ENCODE peak calls at places on chromosomes 12 and 14, in four cellular contexts. K is testis, H is HS-27A, X is tibial artery. E is an unnamed sample.

GRCh38 chr14:102541771-102542170 is 32.2 kb upstream of the ANKRD9 start:
- DNase-seq in K (no peak), H (no peak), X (no peak), E (no peak)

GRCh38 chr14:101721951-101722661 is 39.4 kb upstream of the PPP2R5C start:
- DNase-seq in K (no peak), H (no peak), X (no peak), E (peak)

GRCh38 chr12:32139064-32139421 is 32.4 kb downstream of the BICD1 start:
- DNase-seq in K (no peak), H (no peak), X (no peak), E (no peak)

GRCh38 chr12:131641315-131641714 is 69.6 kb upstream of the SFSWAP start:
- DNase-seq in K (no peak), H (no peak), X (peak), E (no peak)

GRCh38 chr14:69664865-69665526 is 53.6 kb downstream of the SUSD6 start:
- DNase-seq in K (no peak), H (no peak), X (no peak), E (no peak)

GRCh38 chr14:68099348-68100045 is 279.9 kb downstream of the RAD51B start:
- DNase-seq in K (no peak), H (no peak), X (no peak), E (no peak)

GRCh38 chr12:95774311-95775045 is 16.1 kb downstream of the NTN4 start:
- DNase-seq in K (no peak), H (no peak), X (no peak), E (no peak)

GRCh38 chr12:85923767-85924331 is 49.8 kb downstream of the NTS start:
- DNase-seq in K (no peak), H (peak), X (no peak), E (peak)

GRCh38 chr14:65153101-65153500 is 50.8 kb upstream of the MAX start:
- DNase-seq in K (peak), H (no peak), X (no peak), E (no peak)

GRCh38 chr12:112112423-112113132 is 4.0 kb upstream of the NAA25 start:
- DNase-seq in K (no peak), H (no peak), X (peak), E (no peak)

GRCh38 chr14:100440207-100440631 is 117.1 kb downstream of the SLC25A47 start:
- DNase-seq in K (peak), H (no peak), X (no peak), E (no peak)

GRCh38 chr14:56585461-56586084 is 6.0 kb downstream of the TMEM260 start:
- DNase-seq in K (no peak), H (no peak), X (no peak), E (no peak)

GRCh38 chr12:80707830-80708534 is 548 bp downstream of the MYF6 start:
- DNase-seq in K (no peak), H (no peak), X (no peak), E (no peak)

GRCh38 chr12:3752096-3752709 is 706 bp downstream of the CRACR2A start:
- DNase-seq in K (peak), H (peak), X (no peak), E (peak)

GRCh38 chr12:97748298-97748697 is 285.7 kb downstream of the RMST start:
- DNase-seq in K (no peak), H (no peak), X (no peak), E (no peak)

GRCh38 chr14:97290977-97291376 is 493.8 kb downstream of the VRK1 start:
- DNase-seq in K (no peak), H (no peak), X (no peak), E (no peak)

GRCh38 chr14:98119739-98120138 is 1152.3 kb downstream of the BCL11B start:
- DNase-seq in K (no peak), H (no peak), X (no peak), E (no peak)

GRCh38 chr14:25406818-25407217 is 356.9 kb upstream of the STXBP6 start:
- DNase-seq in K (peak), H (peak), X (no peak), E (no peak)

GRCh38 chr14:104932676-104933631 is 8.3 kb downstream of the PLD4 start:
- DNase-seq in K (peak), H (peak), X (peak), E (no peak)

GRCh38 chr14:21074398-21075272 is 4.5 kb downstream of the ARHGEF40 start:
- DNase-seq in K (no peak), H (no peak), X (no peak), E (no peak)

GRCh38 chr12:14257734-14258467 is 107.6 kb upstream of the ATF7IP start:
- DNase-seq in K (peak), H (peak), X (peak), E (peak)

GRCh38 chr12:100737168-100737567 is 57.4 kb upstream of the ANO4 start:
- DNase-seq in K (no peak), H (no peak), X (no peak), E (no peak)

E was measured in glomerular endothelial cell.